ENCODE peak calls at places on chromosomes 6 and 20, in four cellular contexts. N is HepG2, R is A549, H is GM12878. Y is an unnamed sample.

GRCh38 chr6:157492741-157493140 is 111.8 kb downstream of the ZDHHC14 start:
- DNase-seq in N (no peak), R (no peak), H (no peak), Y (no peak)

GRCh38 chr6:84455630-84456029 is 228.2 kb upstream of the CEP162 start:
- DNase-seq in N (no peak), R (no peak), H (no peak), Y (peak)

GRCh38 chr6:168643401-168643800 is 202.4 kb downstream of the SMOC2 start:
- DNase-seq in N (no peak), R (no peak), H (no peak), Y (no peak)

GRCh38 chr6:100267002-100267401 is 197.7 kb downstream of the SIM1 start:
- DNase-seq in N (no peak), R (no peak), H (no peak), Y (no peak)

GRCh38 chr6:100462990-100463684 is 1.6 kb downstream of the SIM1 start:
- DNase-seq in N (no peak), R (no peak), H (no peak), Y (no peak)

GRCh38 chr6:2103644-2104523 is 141.5 kb downstream of the GMDS start:
- DNase-seq in N (peak), R (peak), H (peak), Y (peak)

GRCh38 chr20:23995905-23996666 is 7.5 kb upstream of the GGTLC1 start:
- DNase-seq in N (peak), R (peak), H (no peak), Y (peak)

GRCh38 chr6:157596461-157596860 is 215.5 kb downstream of the ZDHHC14 start:
- DNase-seq in N (no peak), R (no peak), H (no peak), Y (no peak)

GRCh38 chr6:150491131-150491795 is 108.4 kb upstream of the PLEKHG1 start:
- DNase-seq in N (no peak), R (no peak), H (peak), Y (no peak)

GRCh38 chr6:20589266-20589665 is 55.0 kb downstream of the CDKAL1 start:
- DNase-seq in N (no peak), R (no peak), H (no peak), Y (peak)

GRCh38 chr6:108744996-108745395 is 103.2 kb upstream of the ARMC2 start:
- DNase-seq in N (no peak), R (no peak), H (no peak), Y (no peak)

GRCh38 chr6:158758464-158758863 is 60.7 kb downstream of the EZR start:
- DNase-seq in N (no peak), R (no peak), H (no peak), Y (no peak)

GRCh38 chr6:151098166-151098565 is 141.6 kb upstream of the AKAP12 start:
- DNase-seq in N (no peak), R (no peak), H (no peak), Y (no peak)

GRCh38 chr6:134830945-134831344 is 119.0 kb downstream of the ALDH8A1 start:
- DNase-seq in N (peak), R (no peak), H (no peak), Y (no peak)

GRCh38 chr20:44640522-44640921 is 11.0 kb downstream of the ADA start:
- DNase-seq in N (no peak), R (no peak), H (no peak), Y (no peak)

GRCh38 chr20:44643154-44643519 is 8.4 kb downstream of the ADA start:
- DNase-seq in N (no peak), R (no peak), H (no peak), Y (no peak)

GRCh38 chr20:44643596-44644383 is 7.7 kb downstream of the ADA start:
- DNase-seq in N (peak), R (peak), H (no peak), Y (peak)

GRCh38 chr20:44641305-44641704 is 10.2 kb downstream of the ADA start:
- DNase-seq in N (no peak), R (no peak), H (no peak), Y (peak)

GRCh38 chr20:44642203-44643153 is 9.0 kb downstream of the ADA start:
- DNase-seq in N (peak), R (peak), H (peak), Y (peak)
- TF ChIP-seq MYC in N (no peak), R (no peak), H (peak), Y (no peak)

GRCh38 chr6:25709761-25710160 is 44.8 kb upstream of the SLC17A4 start:
- DNase-seq in N (peak), R (no peak), H (no peak), Y (no peak)
- TF ChIP-seq MYC in N (no peak), R (no peak), H (no peak), Y (no peak)

GRCh38 chr6:121485359-121485809 is 49.9 kb downstream of the GJA1 start:
- DNase-seq in N (no peak), R (peak), H (no peak), Y (no peak)

GRCh38 chr6:121480099-121480713 is 44.8 kb downstream of the GJA1 start:
- DNase-seq in N (no peak), R (peak), H (no peak), Y (peak)

GRCh38 chr6:121482751-121483150 is 47.3 kb downstream of the GJA1 start:
- DNase-seq in N (no peak), R (no peak), H (no peak), Y (no peak)

GRCh38 chr6:121479486-121480098 is 44.1 kb downstream of the GJA1 start:
- DNase-seq in N (no peak), R (peak), H (no peak), Y (no peak)

GRCh38 chr6:121482004-121482693 is 46.7 kb downstream of the GJA1 start:
- DNase-seq in N (no peak), R (peak), H (no peak), Y (no peak)
- TF ChIP-seq MYC in N (no peak), R (no peak), H (no peak), Y (no peak)

GRCh38 chr6:148293181-148293995 is 49.2 kb upstream of the SASH1 start:
- DNase-seq in N (no peak), R (no peak), H (no peak), Y (no peak)
- TF ChIP-seq MYC in N (no peak), R (no peak), H (no peak), Y (no peak)

GRCh38 chr6:146913842-146914562 is 290.2 kb upstream of the STXBP5 start:
- DNase-seq in N (peak), R (peak), H (no peak), Y (peak)
- TF ChIP-seq MYC in N (no peak), R (peak), H (no peak), Y (peak)

Y was measured in NB4.